ENCODE peak calls at places on chromosome 2, in seven cellular contexts. One of them, this sample, is unnamed.

GRCh38 chr2:99032786-99033185 is 96.8 kb upstream of the CRACDL start:
- DNase-seq in endothelial cell of umbilical vein: no peak
- DNase-seq in neural progenitor cell: no peak
- DNase-seq in GM23248: peak
- DNase-seq in astrocyte: no peak
- DNase-seq in hepatocyte: no peak
- DNase-seq in OCI-LY7: no peak
- DNase-seq in this sample: no peak

GRCh38 chr2:109209412-109209811 is 80.4 kb downstream of the SH3RF3 start:
- DNase-seq in endothelial cell of umbilical vein: peak
- DNase-seq in neural progenitor cell: no peak
- DNase-seq in GM23248: peak
- DNase-seq in astrocyte: peak
- DNase-seq in hepatocyte: peak
- DNase-seq in OCI-LY7: no peak
- DNase-seq in this sample: peak

GRCh38 chr2:64695656-64696310 is 42.1 kb upstream of the SERTAD2 start:
- DNase-seq in endothelial cell of umbilical vein: peak
- DNase-seq in neural progenitor cell: no peak
- DNase-seq in GM23248: peak
- DNase-seq in astrocyte: peak
- DNase-seq in hepatocyte: no peak
- DNase-seq in OCI-LY7: no peak
- DNase-seq in this sample: no peak

GRCh38 chr2:167750675-167751074 is 496.7 kb downstream of the STK39 start:
- DNase-seq in endothelial cell of umbilical vein: no peak
- DNase-seq in neural progenitor cell: no peak
- DNase-seq in GM23248: no peak
- DNase-seq in astrocyte: no peak
- DNase-seq in hepatocyte: no peak
- DNase-seq in OCI-LY7: no peak
- DNase-seq in this sample: no peak

GRCh38 chr2:233356546-233357308 is 2.4 kb downstream of the DGKD start:
- DNase-seq in endothelial cell of umbilical vein: no peak
- DNase-seq in neural progenitor cell: no peak
- DNase-seq in GM23248: no peak
- DNase-seq in astrocyte: no peak
- DNase-seq in hepatocyte: no peak
- DNase-seq in OCI-LY7: peak
- DNase-seq in this sample: no peak

GRCh38 chr2:48305569-48305968 is 224.4 kb upstream of the STON1 start:
- DNase-seq in endothelial cell of umbilical vein: no peak
- DNase-seq in neural progenitor cell: no peak
- DNase-seq in GM23248: no peak
- DNase-seq in astrocyte: no peak
- DNase-seq in hepatocyte: no peak
- DNase-seq in OCI-LY7: no peak
- DNase-seq in this sample: no peak

GRCh38 chr2:233380132-233381012 is 26.1 kb downstream of the DGKD start:
- DNase-seq in endothelial cell of umbilical vein: no peak
- DNase-seq in neural progenitor cell: no peak
- DNase-seq in GM23248: no peak
- DNase-seq in astrocyte: peak
- DNase-seq in hepatocyte: no peak
- DNase-seq in OCI-LY7: peak
- DNase-seq in this sample: no peak

GRCh38 chr2:15797946-15798281 is 142.4 kb upstream of the MYCN start:
- DNase-seq in endothelial cell of umbilical vein: no peak
- DNase-seq in neural progenitor cell: no peak
- DNase-seq in GM23248: no peak
- DNase-seq in astrocyte: no peak
- DNase-seq in hepatocyte: no peak
- DNase-seq in OCI-LY7: no peak
- DNase-seq in this sample: no peak

GRCh38 chr2:54763636-54764291 is 40.3 kb downstream of the EML6 start:
- DNase-seq in endothelial cell of umbilical vein: no peak
- DNase-seq in neural progenitor cell: peak
- DNase-seq in GM23248: no peak
- DNase-seq in astrocyte: no peak
- DNase-seq in hepatocyte: no peak
- DNase-seq in OCI-LY7: peak
- DNase-seq in this sample: no peak

GRCh38 chr2:69375494-69376353 is 11.3 kb downstream of the GFPT1 start:
- DNase-seq in endothelial cell of umbilical vein: peak
- DNase-seq in neural progenitor cell: peak
- DNase-seq in GM23248: peak
- DNase-seq in astrocyte: no peak
- DNase-seq in hepatocyte: peak
- DNase-seq in OCI-LY7: peak
- DNase-seq in this sample: no peak

GRCh38 chr2:86291328-86291662 is 46.1 kb downstream of the REEP1 start:
- DNase-seq in endothelial cell of umbilical vein: no peak
- DNase-seq in neural progenitor cell: no peak
- DNase-seq in GM23248: no peak
- DNase-seq in astrocyte: no peak
- DNase-seq in hepatocyte: no peak
- DNase-seq in OCI-LY7: no peak
- DNase-seq in this sample: no peak

DNA sequence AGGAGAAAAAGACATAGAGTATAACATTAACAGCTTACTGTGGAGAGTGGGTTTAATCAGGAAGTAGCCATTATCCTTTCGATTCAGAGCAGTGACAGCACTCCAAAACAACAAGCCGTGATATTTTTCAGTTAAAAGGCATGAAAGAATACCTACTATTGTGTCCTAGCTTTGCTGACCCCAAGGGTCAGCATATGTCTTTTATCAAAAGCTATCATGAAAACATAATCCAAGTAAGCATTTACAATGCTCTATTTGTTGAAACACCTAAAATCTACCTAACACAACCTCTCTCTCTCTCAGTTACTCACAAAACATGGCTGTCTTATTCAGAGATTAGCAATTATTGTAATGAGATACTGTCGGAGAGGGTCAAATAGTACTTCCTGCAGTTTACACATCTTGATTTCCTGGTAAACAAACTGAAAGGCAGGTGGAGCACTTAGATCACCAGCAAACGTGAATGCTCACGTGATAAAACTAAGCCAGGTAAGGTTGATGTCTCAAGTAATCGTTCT is 100.0 kb downstream of the BAZ2B start:
- DNase-seq in endothelial cell of umbilical vein: peak
- DNase-seq in neural progenitor cell: peak
- DNase-seq in GM23248: peak
- DNase-seq in astrocyte: peak
- DNase-seq in hepatocyte: peak
- DNase-seq in OCI-LY7: peak
- DNase-seq in this sample: peak
- H3K4me3 ChIP-seq in endothelial cell of umbilical vein: peak
- H3K4me3 ChIP-seq in neural progenitor cell: no peak
- H3K4me3 ChIP-seq in GM23248: peak
- H3K4me3 ChIP-seq in astrocyte: peak
- H3K4me3 ChIP-seq in hepatocyte: peak
- H3K4me3 ChIP-seq in OCI-LY7: peak
- H3K4me3 ChIP-seq in this sample: peak

GRCh38 chr2:120366698-120367097 is 20.8 kb downstream of the INHBB start:
- DNase-seq in endothelial cell of umbilical vein: no peak
- DNase-seq in neural progenitor cell: no peak
- DNase-seq in GM23248: no peak
- DNase-seq in astrocyte: no peak
- DNase-seq in hepatocyte: no peak
- DNase-seq in OCI-LY7: no peak
- DNase-seq in this sample: no peak

GRCh38 chr2:120368086-120368485 is 22.1 kb downstream of the INHBB start:
- DNase-seq in endothelial cell of umbilical vein: no peak
- DNase-seq in neural progenitor cell: no peak
- DNase-seq in GM23248: no peak
- DNase-seq in astrocyte: no peak
- DNase-seq in hepatocyte: no peak
- DNase-seq in OCI-LY7: no peak
- DNase-seq in this sample: peak

GRCh38 chr2:120367649-120368048 is 21.7 kb downstream of the INHBB start:
- DNase-seq in endothelial cell of umbilical vein: peak
- DNase-seq in neural progenitor cell: no peak
- DNase-seq in GM23248: peak
- DNase-seq in astrocyte: no peak
- DNase-seq in hepatocyte: no peak
- DNase-seq in OCI-LY7: no peak
- DNase-seq in this sample: peak

GRCh38 chr2:120365236-120365793 is 19.4 kb downstream of the INHBB start:
- DNase-seq in endothelial cell of umbilical vein: no peak
- DNase-seq in neural progenitor cell: no peak
- DNase-seq in GM23248: no peak
- DNase-seq in astrocyte: no peak
- DNase-seq in hepatocyte: no peak
- DNase-seq in OCI-LY7: no peak
- DNase-seq in this sample: peak

DNA sequence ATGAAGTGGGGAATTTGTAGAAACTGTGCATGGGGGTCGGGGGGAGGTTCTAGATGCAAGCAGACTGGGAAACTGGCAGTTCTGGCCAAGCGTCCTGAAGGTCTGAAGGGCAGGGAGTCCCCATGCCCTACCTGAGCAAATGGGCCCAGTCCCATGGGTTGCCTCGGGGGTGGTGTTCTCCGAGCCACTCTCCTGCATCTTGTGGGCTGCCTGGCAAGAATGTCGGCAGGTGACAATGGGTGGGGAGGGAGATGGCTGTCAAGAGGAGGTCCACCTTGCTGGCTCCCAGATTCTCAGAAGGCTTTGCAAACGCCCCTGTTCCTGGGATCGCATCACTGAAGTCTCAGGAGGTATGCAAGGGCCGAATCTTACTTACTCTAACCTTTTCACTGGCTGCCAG is 21.3 kb downstream of the INHBB start:
- DNase-seq in endothelial cell of umbilical vein: no peak
- DNase-seq in neural progenitor cell: no peak
- DNase-seq in GM23248: no peak
- DNase-seq in astrocyte: no peak
- DNase-seq in hepatocyte: no peak
- DNase-seq in OCI-LY7: no peak
- DNase-seq in this sample: no peak
- H2AFZ ChIP-seq in endothelial cell of umbilical vein: no peak
- H2AFZ ChIP-seq in neural progenitor cell: no peak
- H2AFZ ChIP-seq in GM23248: no peak
- H2AFZ ChIP-seq in astrocyte: no peak
- H2AFZ ChIP-seq in hepatocyte: no peak
- H2AFZ ChIP-seq in OCI-LY7: no peak
- H2AFZ ChIP-seq in this sample: peak

GRCh38 chr2:191866675-191867506 is 20.0 kb upstream of the CAVIN2 start:
- DNase-seq in endothelial cell of umbilical vein: peak
- DNase-seq in neural progenitor cell: no peak
- DNase-seq in GM23248: peak
- DNase-seq in astrocyte: peak
- DNase-seq in hepatocyte: peak
- DNase-seq in OCI-LY7: no peak
- DNase-seq in this sample: peak
- H3K27ac ChIP-seq in endothelial cell of umbilical vein: peak
- H3K27ac ChIP-seq in neural progenitor cell: no peak
- H3K27ac ChIP-seq in GM23248: peak
- H3K27ac ChIP-seq in astrocyte: peak
- H3K27ac ChIP-seq in hepatocyte: peak
- H3K27ac ChIP-seq in OCI-LY7: no peak
- H3K27ac ChIP-seq in this sample: peak

GRCh38 chr2:173402405-173402974 is 47.8 kb downstream of the CDCA7 start:
- DNase-seq in endothelial cell of umbilical vein: peak
- DNase-seq in neural progenitor cell: peak
- DNase-seq in GM23248: peak
- DNase-seq in astrocyte: peak
- DNase-seq in hepatocyte: peak
- DNase-seq in OCI-LY7: peak
- DNase-seq in this sample: no peak
- H3K4me3 ChIP-seq in endothelial cell of umbilical vein: no peak
- H3K4me3 ChIP-seq in neural progenitor cell: peak
- H3K4me3 ChIP-seq in GM23248: peak
- H3K4me3 ChIP-seq in astrocyte: no peak
- H3K4me3 ChIP-seq in hepatocyte: peak
- H3K4me3 ChIP-seq in OCI-LY7: no peak
- H3K4me3 ChIP-seq in this sample: peak

GRCh38 chr2:127619901-127620705 is 25.9 kb upstream of the GPR17 start:
- DNase-seq in endothelial cell of umbilical vein: no peak
- DNase-seq in neural progenitor cell: no peak
- DNase-seq in GM23248: no peak
- DNase-seq in astrocyte: no peak
- DNase-seq in hepatocyte: peak
- DNase-seq in OCI-LY7: no peak
- DNase-seq in this sample: peak

GRCh38 chr2:127620867-127621266 is 25.1 kb upstream of the GPR17 start:
- DNase-seq in endothelial cell of umbilical vein: no peak
- DNase-seq in neural progenitor cell: no peak
- DNase-seq in GM23248: no peak
- DNase-seq in astrocyte: no peak
- DNase-seq in hepatocyte: no peak
- DNase-seq in OCI-LY7: peak
- DNase-seq in this sample: peak

GRCh38 chr2:127622561-127623387 is 23.2 kb upstream of the GPR17 start:
- DNase-seq in endothelial cell of umbilical vein: no peak
- DNase-seq in neural progenitor cell: no peak
- DNase-seq in GM23248: no peak
- DNase-seq in astrocyte: no peak
- DNase-seq in hepatocyte: no peak
- DNase-seq in OCI-LY7: no peak
- DNase-seq in this sample: peak

GRCh38 chr2:127623388-127624320 is 22.3 kb upstream of the GPR17 start:
- DNase-seq in endothelial cell of umbilical vein: no peak
- DNase-seq in neural progenitor cell: no peak
- DNase-seq in GM23248: peak
- DNase-seq in astrocyte: peak
- DNase-seq in hepatocyte: no peak
- DNase-seq in OCI-LY7: no peak
- DNase-seq in this sample: peak

GRCh38 chr2:127621981-127622431 is 23.9 kb upstream of the GPR17 start:
- DNase-seq in endothelial cell of umbilical vein: no peak
- DNase-seq in neural progenitor cell: no peak
- DNase-seq in GM23248: no peak
- DNase-seq in astrocyte: no peak
- DNase-seq in hepatocyte: no peak
- DNase-seq in OCI-LY7: no peak
- DNase-seq in this sample: peak
- H2AFZ ChIP-seq in endothelial cell of umbilical vein: no peak
- H2AFZ ChIP-seq in neural progenitor cell: no peak
- H2AFZ ChIP-seq in GM23248: no peak
- H2AFZ ChIP-seq in astrocyte: no peak
- H2AFZ ChIP-seq in hepatocyte: no peak
- H2AFZ ChIP-seq in OCI-LY7: no peak
- H2AFZ ChIP-seq in this sample: no peak

DNA sequence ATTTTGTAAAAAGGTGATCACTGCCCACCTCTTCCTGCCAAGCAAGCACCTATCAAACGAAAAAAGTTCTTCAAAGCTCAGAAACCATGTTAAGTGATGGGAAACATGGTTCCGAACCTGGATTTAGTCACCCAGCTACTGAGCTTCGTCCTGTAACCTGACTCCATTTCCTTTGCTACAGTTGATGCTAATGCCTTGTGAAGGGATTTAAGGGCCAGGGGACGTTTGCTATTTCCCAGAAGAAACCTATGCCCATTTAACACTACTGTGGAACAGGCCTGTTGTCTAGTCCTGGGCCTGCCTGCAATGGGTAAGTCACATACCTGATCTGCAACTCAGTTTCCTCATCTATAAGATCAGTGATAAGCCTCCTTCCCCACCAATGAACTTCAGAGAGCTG is 14.8 kb downstream of the SERPINE2 start:
- DNase-seq in endothelial cell of umbilical vein: no peak
- DNase-seq in neural progenitor cell: peak
- DNase-seq in GM23248: no peak
- DNase-seq in astrocyte: no peak
- DNase-seq in hepatocyte: no peak
- DNase-seq in OCI-LY7: no peak
- DNase-seq in this sample: no peak
- H3K27ac ChIP-seq in endothelial cell of umbilical vein: no peak
- H3K27ac ChIP-seq in neural progenitor cell: no peak
- H3K27ac ChIP-seq in GM23248: peak
- H3K27ac ChIP-seq in astrocyte: no peak
- H3K27ac ChIP-seq in hepatocyte: no peak
- H3K27ac ChIP-seq in OCI-LY7: no peak
- H3K27ac ChIP-seq in this sample: no peak